ENCODE peak calls at places on chromosomes 1 and 21, in five cellular contexts. H, K, C, Z and X are unnamed samples.

GRCh38 chr1:31095298-31095981 is 29.9 kb upstream of the PUM1 start:
- DNase-seq in H (no peak), K (no peak), C (no peak), Z (no peak), X (no peak)

GRCh38 chr1:76179297-76179696 is 104.8 kb downstream of the ST6GALNAC3 start:
- DNase-seq in H (no peak), K (no peak), C (no peak), Z (no peak), X (no peak)

GRCh38 chr1:214270097-214270635 is 10.8 kb upstream of the SMYD2 start:
- DNase-seq in H (no peak), K (no peak), C (no peak), Z (no peak), X (no peak)

GRCh38 chr1:97461782-97462181 is 459.1 kb downstream of the DPYD start:
- DNase-seq in H (peak), K (no peak), C (no peak), Z (no peak), X (peak)

GRCh38 chr1:34710811-34711210 is 44.0 kb upstream of the GJB5 start:
- DNase-seq in H (no peak), K (no peak), C (no peak), Z (no peak), X (no peak)

GRCh38 chr1:206770531-206771352 is at the start of gene IL19:
- DNase-seq in H (no peak), K (no peak), C (no peak), Z (peak), X (no peak)

GRCh38 chr1:38050397-38051141 is 4.0 kb upstream of the POU3F1 start:
- DNase-seq in H (no peak), K (no peak), C (no peak), Z (no peak), X (no peak)

GRCh38 chr21:46000731-46001641 is 19.4 kb downstream of the COL6A1 start:
- DNase-seq in H (no peak), K (no peak), C (no peak), Z (peak), X (no peak)

GRCh38 chr1:240295811-240296210 is 204.1 kb downstream of the FMN2 start:
- DNase-seq in H (no peak), K (no peak), C (no peak), Z (no peak), X (peak)

GRCh38 chr1:156421062-156421938 is 52.3 kb downstream of the RHBG start:
- DNase-seq in H (peak), K (peak), C (peak), Z (peak), X (peak)

GRCh38 chr1:174623640-174624039 is 175.9 kb downstream of the GPR52 start:
- DNase-seq in H (no peak), K (no peak), C (no peak), Z (no peak), X (no peak)

GRCh38 chr1:36988741-36989193 is 45.5 kb downstream of the GRIK3 start:
- DNase-seq in H (no peak), K (no peak), C (no peak), Z (no peak), X (no peak)

GRCh38 chr1:53172751-53173498 is 23.7 kb upstream of the CPT2 start:
- DNase-seq in H (peak), K (no peak), C (peak), Z (no peak), X (peak)

GRCh38 chr1:20358761-20359263 is 68.1 kb downstream of the VWA5B1 start:
- DNase-seq in H (no peak), K (no peak), C (no peak), Z (no peak), X (peak)